ENCODE peak calls at places on chromosomes 16 and 17, in ten cellular contexts. S, A, I, F, W, N, Y, M, T and P are unnamed samples.

GRCh38 chr17:4219241-4219640 is 44.5 kb downstream of the ANKFY1 start:
- DNase-seq in Y (no peak), I (no peak), A (no peak), F (no peak), M (no peak), W (no peak), N (no peak), T (no peak), S (no peak), P (no peak)

GRCh38 chr17:7833795-7834553 is at the start of gene KDM6B:
- DNase-seq in T (peak), M (peak), A (peak), S (peak), F (peak), Y (peak), I (peak), N (peak), W (peak), P (peak)

GRCh38 chr17:77679589-77679988 is 278.9 kb upstream of the TNRC6C start:
- DNase-seq in W (no peak), F (no peak), S (peak), T (no peak), Y (no peak), I (no peak), N (no peak), A (no peak), M (no peak), P (no peak)

GRCh38 chr16:57374067-57374534 is 1.8 kb downstream of the CX3CL1 start:
- DNase-seq in T (no peak), S (no peak), N (peak), I (no peak), W (no peak), Y (no peak), F (no peak), M (no peak), A (no peak), P (no peak)

GRCh38 chr17:64679710-64680216 is 17.7 kb upstream of the SMURF2 start:
- DNase-seq in T (no peak), S (peak), M (no peak), Y (no peak), W (no peak), I (no peak), N (peak), A (no peak), F (no peak), P (no peak)

GRCh38 chr17:2482218-2482617 is 29.5 kb downstream of the METTL16 start:
- DNase-seq in F (no peak), M (no peak), A (no peak), T (no peak), S (no peak), N (no peak), Y (no peak), I (no peak), W (no peak), P (no peak)

GRCh38 chr16:30084816-30085159 is 6.9 kb downstream of the TBX6 start:
- DNase-seq in Y (no peak), A (no peak), I (no peak), M (no peak), W (no peak), F (no peak), S (peak), T (no peak), N (no peak), P (no peak)

GRCh38 chr16:31216116-31216469 is 842 bp downstream of the PYDC1 start:
- DNase-seq in S (no peak), T (no peak), F (no peak), A (no peak), N (no peak), M (no peak), W (no peak), Y (no peak), I (no peak), P (no peak)

GRCh38 chr16:31385680-31386079 is 7.5 kb upstream of the ITGAD start:
- DNase-seq in F (no peak), I (no peak), M (no peak), N (no peak), A (no peak), S (no peak), Y (no peak), T (no peak), W (no peak), P (no peak)

GRCh38 chr16:29974291-29975133 is 844 bp downstream of the TAOK2 start:
- DNase-seq in W (no peak), F (no peak), M (no peak), A (no peak), T (no peak), S (peak), Y (peak), I (no peak), N (peak), P (no peak)

GRCh38 chr16:50818380-50818779 is 76.5 kb downstream of the CYLD start:
- DNase-seq in A (no peak), I (no peak), S (no peak), F (no peak), M (no peak), W (no peak), T (peak), Y (no peak), N (no peak), P (no peak)

GRCh38 chr17:19647697-19648474 is 665 bp upstream of the ALDH3A2 start:
- DNase-seq in N (peak), A (peak), M (peak), Y (peak), S (peak), F (peak), W (peak), T (peak), I (peak), P (peak)

GRCh38 chr17:36197389-36197708 is 791 bp upstream of the CCL3L1 start:
- DNase-seq in I (no peak), A (no peak), F (no peak), S (no peak), Y (peak), N (no peak), M (no peak), T (peak), W (no peak), P (no peak)

GRCh38 chr17:82599674-82600661 is 48.3 kb downstream of the WDR45B start:
- DNase-seq in T (no peak), I (no peak), N (no peak), S (peak), Y (no peak), W (no peak), A (no peak), F (no peak), M (no peak), P (no peak)

GRCh38 chr16:88758227-88758943 is 26.6 kb downstream of the PIEZO1 start:
- DNase-seq in A (no peak), Y (no peak), S (no peak), F (no peak), N (no peak), I (no peak), W (no peak), T (no peak), M (no peak), P (no peak)
- TF ChIP-seq POLR2A in A (no peak), Y (no peak), S (no peak), F (no peak), N (no peak), I (no peak), W (no peak), T (no peak), M (no peak), P (no peak)

GRCh38 chr17:40071720-40072480 is 9.1 kb downstream of the THRA start:
- DNase-seq in A (peak), Y (peak), M (no peak), N (no peak), I (peak), F (no peak), W (peak), S (peak), T (no peak), P (peak)
- TF ChIP-seq POLR2A in A (no peak), Y (no peak), M (no peak), N (no peak), I (no peak), F (no peak), W (no peak), S (no peak), T (no peak), P (no peak)

DNA sequence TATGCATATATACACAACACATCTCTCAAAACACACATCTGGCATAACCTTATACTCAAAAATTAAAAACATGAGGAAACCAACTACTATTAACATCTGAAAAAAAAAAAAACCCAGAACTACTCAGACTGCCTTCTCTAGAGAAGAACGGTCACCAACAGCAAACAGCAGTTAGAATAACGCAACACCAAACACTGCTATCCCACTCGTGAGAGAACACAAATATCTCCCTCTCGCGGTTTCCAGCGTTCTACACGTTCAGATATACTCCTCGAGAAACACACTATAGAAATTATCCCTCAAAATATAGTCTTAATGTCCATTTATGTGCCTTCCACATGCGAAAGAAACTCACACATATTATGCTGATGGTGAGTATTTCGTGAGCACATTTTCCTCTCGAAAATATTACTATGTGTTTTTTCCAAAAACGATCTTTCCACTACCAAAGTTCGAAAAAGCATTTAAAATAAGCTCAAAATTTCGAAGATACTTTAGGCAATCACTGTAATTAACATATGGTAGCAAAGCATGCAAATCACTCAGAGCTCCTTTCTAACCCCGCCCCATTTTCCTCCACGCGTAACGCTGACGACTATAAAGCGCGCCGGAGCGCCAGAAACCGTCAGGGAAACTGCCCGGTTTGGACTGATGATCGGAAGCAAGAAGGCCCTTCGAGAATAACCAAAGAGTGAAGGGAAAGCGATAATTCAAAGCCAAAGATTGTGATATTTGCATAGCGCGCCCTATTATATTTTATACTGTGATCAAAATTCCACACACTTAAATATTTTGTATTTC is 60.1 kb downstream of the TEX14 start:
- DNase-seq in T (peak), N (peak), I (peak), A (peak), F (peak), W (peak), S (peak), Y (peak), M (peak), P (peak)
- TF ChIP-seq POLR2A in T (peak), N (peak), I (peak), A (peak), F (peak), W (peak), S (no peak), Y (peak), M (peak), P (peak)

DNA sequence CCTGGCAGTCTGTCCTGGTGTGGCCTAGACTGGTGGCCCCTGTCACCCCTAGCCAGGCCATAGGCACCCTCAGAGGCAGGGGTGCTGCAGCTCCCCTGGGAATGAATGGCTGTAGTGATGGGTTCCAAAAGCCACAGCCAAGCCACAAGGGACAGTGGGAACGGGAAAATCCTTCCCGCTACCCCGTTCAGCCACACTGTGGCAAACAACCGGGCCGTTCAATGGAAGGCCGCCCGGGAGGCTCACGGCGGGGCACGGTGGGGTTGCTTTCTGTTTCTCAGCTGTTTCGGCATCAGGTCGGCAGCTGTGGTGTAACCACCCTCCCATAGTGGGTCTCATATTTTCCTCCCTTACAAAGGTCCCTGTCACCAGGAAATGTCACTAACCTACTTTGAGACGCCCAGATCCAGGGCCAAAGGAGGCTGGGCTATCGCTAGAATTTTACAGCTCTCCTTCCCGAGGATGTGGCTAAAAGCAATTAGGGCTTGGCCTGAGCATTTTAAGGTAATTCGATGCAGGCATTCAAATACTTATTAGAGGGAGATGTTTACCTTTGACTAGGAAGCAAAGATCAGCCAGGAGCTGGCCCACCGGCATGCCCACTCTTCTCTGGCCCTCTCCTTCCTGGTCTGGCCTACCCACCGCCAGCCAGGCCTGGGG is 61.7 kb upstream of the GSE1 start:
- DNase-seq in W (no peak), M (no peak), T (no peak), S (peak), Y (no peak), I (no peak), F (no peak), N (no peak), A (no peak), P (no peak)
- TF ChIP-seq POLR2A in W (no peak), M (no peak), T (no peak), S (no peak), Y (no peak), I (no peak), F (no peak), N (no peak), A (no peak), P (no peak)

GRCh38 chr16:67163164-67163902 is 1.2 kb upstream of the HSF4 start:
- DNase-seq in I (peak), M (no peak), S (peak), F (no peak), Y (no peak), A (no peak), N (peak), W (peak), T (no peak), P (no peak)
- TF ChIP-seq POLR2A in I (peak), M (no peak), S (no peak), F (no peak), Y (no peak), A (no peak), N (no peak), W (peak), T (no peak), P (no peak)

GRCh38 chr16:2520784-2521577 is 810 bp downstream of the AMDHD2 start:
- DNase-seq in A (peak), S (peak), T (no peak), I (peak), M (peak), W (peak), Y (peak), N (no peak), F (peak), P (no peak)

GRCh38 chr16:2518823-2519710 is 1.1 kb upstream of the AMDHD2 start:
- DNase-seq in Y (no peak), T (no peak), I (peak), M (peak), S (peak), A (no peak), W (peak), N (no peak), F (no peak), P (no peak)

GRCh38 chr16:2517954-2518605 is 2.1 kb upstream of the AMDHD2 start:
- DNase-seq in N (no peak), Y (no peak), I (peak), S (no peak), T (no peak), M (no peak), F (no peak), A (no peak), W (peak), P (no peak)

GRCh38 chr16:2519711-2520080 is 475 bp upstream of the AMDHD2 start:
- DNase-seq in A (no peak), Y (no peak), M (peak), T (no peak), N (no peak), F (no peak), S (peak), I (peak), W (peak), P (no peak)

GRCh38 chr16:2520097-2520783 is at the start of gene AMDHD2:
- DNase-seq in A (peak), Y (peak), I (peak), M (peak), S (peak), F (peak), T (no peak), N (peak), W (peak), P (peak)
- TF ChIP-seq POLR2A in A (no peak), Y (peak), I (no peak), M (no peak), S (no peak), F (peak), T (peak), N (peak), W (peak), P (no peak)